ENCODE peak calls at places on chromosomes 11 and 22, in four cellular contexts. V is breast epithelium, F is spleen, X is endothelial cell of umbilical vein. U is an unnamed sample.

GRCh38 chr11:73227571-73228211 is 9.6 kb downstream of the P2RY2 start:
- DNase-seq in V (peak; percentile 87), F (peak; percentile 41), X (no peak), U (peak; percentile 84)

GRCh38 chr11:32374261-32374711 is 61.1 kb downstream of the WT1 start:
- DNase-seq in V (no peak), F (no peak), X (peak; percentile 35), U (peak; percentile 26)

GRCh38 chr22:24325105-24325757 is 54.6 kb downstream of the SPECC1L start:
- DNase-seq in V (no peak), F (no peak), X (peak; percentile 87), U (no peak)

GRCh38 chr11:198236-198806 is 5.4 kb downstream of the SCGB1C1 start:
- DNase-seq in V (no peak), F (peak; percentile 72), X (no peak), U (no peak)

GRCh38 chr22:37166675-37167066 is 17.0 kb upstream of the IL2RB start:
- DNase-seq in V (peak; percentile 88), F (peak; percentile 96), X (peak; percentile 82), U (peak; percentile 88)

GRCh38 chr11:66050581-66051231 is 1.5 kb upstream of the SF3B2 start:
- DNase-seq in V (no peak), F (peak; percentile 58), X (no peak), U (no peak)

GRCh38 chr22:22073769-22074561 is 91.4 kb upstream of the TOP3B start:
- DNase-seq in V (no peak), F (no peak), X (no peak), U (no peak)

GRCh38 chr22:37647928-37648327 is 8.5 kb downstream of the SH3BP1 start:
- DNase-seq in V (no peak), F (no peak), X (no peak), U (no peak)

GRCh38 chr11:29312817-29313216 is 704.0 kb downstream of the KCNA4 start:
- DNase-seq in V (no peak), F (no peak), X (no peak), U (no peak)

GRCh38 chr11:66970808-66971442 is 4.2 kb upstream of the C11orf86 start:
- DNase-seq in V (no peak), F (no peak), X (peak; percentile 74), U (peak; percentile 83)

GRCh38 chr22:45686004-45686403 is 14.4 kb downstream of the ATXN10 start:
- DNase-seq in V (no peak), F (no peak), X (no peak), U (no peak)

GRCh38 chr11:1529774-1530173 is 42.3 kb downstream of the DUSP8 start:
- DNase-seq in V (no peak), F (no peak), X (no peak), U (no peak)

GRCh38 chr22:45638197-45638596 is 33.4 kb upstream of the ATXN10 start:
- DNase-seq in V (no peak), F (no peak), X (no peak), U (no peak)

GRCh38 chr11:73838443-73839122 is 38.1 kb downstream of the COA4 start:
- DNase-seq in V (no peak), F (no peak), X (no peak), U (no peak)

GRCh38 chr22:37498289-37498909 is 12.2 kb upstream of the MFNG start:
- DNase-seq in V (no peak), F (peak; percentile 87), X (peak; percentile 20), U (peak; percentile 86)

GRCh38 chr11:841981-842369 is 354 bp downstream of the POLR2L start:
- DNase-seq in V (no peak), F (no peak), X (no peak), U (no peak)

GRCh38 chr11:11849127-11849746 is 7.5 kb downstream of the USP47 start:
- DNase-seq in V (no peak), F (peak; percentile 80), X (peak; percentile 64), U (peak; percentile 72)
- H3K27ac ChIP-seq in V (no peak overlapping the region), F (no peak overlapping the region), X (no peak overlapping the region), U (peak overlapping the region; percentile 17)

GRCh38 chr11:111923951-111924350 is 5.2 kb downstream of the C11orf52 start:
- DNase-seq in V (no peak), F (no peak), X (no peak), U (no peak)

GRCh38 chr11:111922803-111923202 is 4.1 kb downstream of the C11orf52 start:
- DNase-seq in V (no peak), F (no peak), X (peak; percentile 44), U (no peak)

GRCh38 chr11:111925953-111926352 is 7.2 kb downstream of the C11orf52 start:
- DNase-seq in V (no peak), F (peak; percentile 85), X (no peak), U (no peak)

GRCh38 chr11:111920908-111921307 is 2.2 kb downstream of the C11orf52 start:
- DNase-seq in V (no peak), F (no peak), X (no peak), U (no peak)

DNA sequence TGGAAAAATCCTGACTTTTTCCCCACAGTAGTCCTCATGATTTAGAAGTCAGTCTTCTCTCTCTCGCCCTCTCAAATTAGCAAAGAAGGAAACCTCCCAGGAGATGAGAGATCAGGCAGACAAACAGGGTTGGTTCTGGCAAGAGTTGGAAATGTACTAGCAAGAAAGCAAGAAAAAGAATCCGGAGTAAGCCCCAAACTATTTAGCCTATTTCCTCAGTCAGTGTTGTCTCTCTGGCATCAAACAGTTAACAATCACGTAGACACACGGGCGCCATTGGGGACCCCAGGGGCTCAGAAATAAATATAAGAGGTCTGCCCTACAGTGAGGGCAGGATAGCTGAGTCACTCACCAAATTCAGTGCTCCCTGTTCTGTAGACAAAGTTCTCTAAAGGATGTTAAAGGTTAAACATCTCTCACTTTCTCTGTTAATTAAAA is 4.7 kb downstream of the C11orf52 start:
- DNase-seq in V (no peak), F (no peak), X (peak; percentile 48), U (no peak)
- TF ChIP-seq POLR2AphosphoS5 in V (no peak), F (no peak), X (no peak), U (no peak)

GRCh38 chr22:48806227-48806781 is 1021.4 kb downstream of the BRD1 start:
- DNase-seq in V (no peak), F (peak; percentile 64), X (no peak), U (no peak)
- H3K9me3 ChIP-seq in V (no peaks in the 10 kb centered on the region), F (no peaks in the 10 kb centered on the region), X (peaks cover 9% of the 10 kb centered on the region), U (no peaks in the 10 kb centered on the region)

DNA sequence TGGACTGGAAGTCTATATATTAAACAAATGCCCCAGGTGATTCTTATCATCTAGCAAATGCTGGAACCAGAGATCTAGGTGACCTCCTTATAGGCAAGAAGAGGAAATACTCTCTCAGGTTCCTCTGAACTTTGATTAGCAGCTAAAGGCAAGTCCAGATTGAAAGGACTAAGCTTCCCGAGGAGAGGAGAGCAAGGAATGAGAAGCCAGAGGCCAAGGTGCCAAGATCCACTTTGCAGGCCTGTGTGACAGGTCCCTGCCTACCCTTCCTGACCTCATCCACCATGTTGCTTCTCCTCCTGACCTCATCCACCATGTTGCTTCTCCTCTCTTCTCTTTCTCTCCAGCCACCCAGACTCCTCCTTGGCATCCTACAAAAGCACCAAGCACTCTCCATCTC is 173.2 kb downstream of the LARGE1 start:
- DNase-seq in V (no peak), F (no peak), X (no peak), U (no peak)
- H3K27ac ChIP-seq in V (no peak overlapping the region), F (no peak overlapping the region), X (no peak overlapping the region), U (no peak overlapping the region)

GRCh38 chr22:19106886-19107729 is 15.1 kb downstream of the DGCR2 start:
- DNase-seq in V (no peak), F (no peak), X (no peak), U (no peak)

GRCh38 chr22:19103881-19104821 is 18.1 kb downstream of the DGCR2 start:
- DNase-seq in V (no peak), F (no peak), X (no peak), U (no peak)

GRCh38 chr22:19107730-19108074 is 14.5 kb downstream of the DGCR2 start:
- DNase-seq in V (no peak), F (no peak), X (no peak), U (no peak)

GRCh38 chr22:19105867-19106802 is 16.1 kb downstream of the DGCR2 start:
- DNase-seq in V (no peak), F (no peak), X (no peak), U (peak; percentile 59)

GRCh38 chr22:19105456-19105855 is 16.8 kb downstream of the DGCR2 start:
- DNase-seq in V (no peak), F (no peak), X (no peak), U (no peak)
- TF ChIP-seq POLR2AphosphoS5 in V (no peak), F (no peak), X (no peak), U (no peak)

DNA sequence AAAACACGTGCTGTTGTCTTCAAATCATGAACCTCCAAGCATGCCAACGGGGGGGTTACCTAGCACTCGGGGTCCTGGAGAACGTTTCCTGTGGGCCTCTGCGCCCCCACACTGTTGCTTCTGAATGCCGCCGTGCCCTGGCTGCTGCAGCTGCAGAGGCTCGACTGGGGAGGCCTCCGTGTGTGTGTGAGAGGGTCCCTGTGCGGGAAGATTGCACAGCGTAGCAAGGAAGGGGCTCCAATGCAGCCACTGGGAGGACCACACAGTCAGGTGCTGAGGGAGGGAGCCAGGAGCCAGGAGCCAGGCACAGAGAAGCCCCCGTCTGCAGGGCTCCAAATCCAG is 1322.3 kb downstream of the TBC1D22A start:
- DNase-seq in V (no peak), F (no peak), X (no peak), U (peak; percentile 47)
- H3K9me3 ChIP-seq in V (no peaks in the 10 kb centered on the region), F (no peaks in the 10 kb centered on the region), X (peaks cover 14% of the 10 kb centered on the region), U (no peaks in the 10 kb centered on the region)

DNA sequence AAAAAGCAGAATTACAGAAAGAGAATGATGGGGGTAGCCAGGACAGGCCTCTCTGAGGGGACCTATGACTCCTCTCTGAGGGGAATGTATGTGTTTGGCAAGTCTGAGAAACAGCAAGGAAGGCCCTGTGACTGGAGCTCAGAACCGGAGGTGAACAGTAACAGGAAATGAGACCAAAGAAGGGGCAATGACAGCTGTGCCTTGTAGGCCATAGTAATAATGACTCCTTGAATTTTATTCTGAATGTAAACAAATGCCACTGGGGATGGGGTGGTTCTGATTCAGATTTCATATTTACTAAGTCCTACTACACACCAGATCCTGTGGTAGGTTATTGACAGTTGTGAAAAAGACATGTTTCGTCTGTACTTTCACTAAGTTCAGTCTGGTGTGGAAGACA is 52.8 kb upstream of the APOA1 start:
- DNase-seq in V (no peak), F (no peak), X (peak; percentile 46), U (no peak)
- H3K27ac ChIP-seq in V (no peak overlapping the region), F (no peak overlapping the region), X (no peak overlapping the region), U (no peak overlapping the region)

GRCh38 chr11:118634435-118635236 is 27.2 kb downstream of the PHLDB1 start:
- DNase-seq in V (peak; percentile 84), F (no peak), X (no peak), U (peak; percentile 95)
- TF ChIP-seq POLR2AphosphoS5 in V (no peak), F (peak; percentile 38), X (no peak), U (no peak)

GRCh38 chr11:2815762-2816496 is 69.6 kb downstream of the CDKN1C start:
- DNase-seq in V (no peak), F (peak; percentile 62), X (no peak), U (no peak)
- H3K9me3 ChIP-seq in V (peaks cover 7% of the 10 kb centered on the region), F (peaks cover 42% of the 10 kb centered on the region), X (no peaks in the 10 kb centered on the region), U (peaks cover 8% of the 10 kb centered on the region)

GRCh38 chr11:75476716-75477613 is 44.0 kb upstream of the KLHL35 start:
- DNase-seq in V (peak; percentile 75), F (peak; percentile 59), X (no peak), U (peak; percentile 32)
- H3K27ac ChIP-seq in V (peak overlapping the region; percentile 83), F (peak overlapping the region; percentile 69), X (no peak overlapping the region), U (peak overlapping the region; percentile 74)